ENCODE peak calls at places on chromosomes 1 and 21, in four cellular contexts. One of them, this sample, is unnamed.

GRCh38 chr1:34901919-34902318 is 27.5 kb downstream of the DLGAP3 start:
- DNase-seq in bronchial epithelial cell: no peak
- DNase-seq in Peyer's patch: no peak
- DNase-seq in lung: no peak
- DNase-seq in this sample: no peak

GRCh38 chr1:87296220-87296619 is 32.5 kb upstream of the LMO4 start:
- DNase-seq in bronchial epithelial cell: no peak
- DNase-seq in lung: no peak
- DNase-seq in Peyer's patch: no peak
- DNase-seq in this sample: no peak

GRCh38 chr1:67338642-67339041 is 31.0 kb downstream of the IL12RB2 start:
- DNase-seq in lung: no peak
- DNase-seq in bronchial epithelial cell: peak; percentile 40
- DNase-seq in Peyer's patch: no peak
- DNase-seq in this sample: no peak

GRCh38 chr1:156543066-156543465 is 29.3 kb downstream of the IQGAP3 start:
- DNase-seq in Peyer's patch: no peak
- DNase-seq in lung: no peak
- DNase-seq in bronchial epithelial cell: no peak
- DNase-seq in this sample: no peak

GRCh38 chr1:38005195-38006007 is at the start of gene FHL3:
- DNase-seq in bronchial epithelial cell: no peak
- DNase-seq in Peyer's patch: peak; percentile 59
- DNase-seq in lung: peak; percentile 60
- DNase-seq in this sample: no peak

GRCh38 chr1:906532-907420 is 16.9 kb upstream of the SAMD11 start:
- DNase-seq in lung: peak; percentile 57
- DNase-seq in bronchial epithelial cell: peak; percentile 70
- DNase-seq in Peyer's patch: peak; percentile 77
- DNase-seq in this sample: peak; percentile 81

GRCh38 chr1:101017448-101017847 is 8.1 kb downstream of the DPH5 start:
- DNase-seq in lung: no peak
- DNase-seq in bronchial epithelial cell: no peak
- DNase-seq in Peyer's patch: no peak
- DNase-seq in this sample: no peak

GRCh38 chr1:25566730-25567341 is 23.4 kb downstream of the LDLRAP1 start:
- DNase-seq in bronchial epithelial cell: peak; percentile 55
- DNase-seq in lung: no peak
- DNase-seq in Peyer's patch: no peak
- DNase-seq in this sample: no peak

GRCh38 chr1:53964109-53964508 is 18.0 kb downstream of the LRRC42 start:
- DNase-seq in Peyer's patch: no peak
- DNase-seq in bronchial epithelial cell: no peak
- DNase-seq in lung: no peak
- DNase-seq in this sample: no peak

GRCh38 chr1:156801409-156802121 is 15.1 kb downstream of the SH2D2A start:
- DNase-seq in lung: no peak
- DNase-seq in Peyer's patch: no peak
- DNase-seq in bronchial epithelial cell: peak; percentile 8
- DNase-seq in this sample: peak; percentile 93

GRCh38 chr1:12179111-12179519 is 12.3 kb downstream of the TNFRSF1B start:
- DNase-seq in Peyer's patch: no peak
- DNase-seq in bronchial epithelial cell: no peak
- DNase-seq in lung: no peak
- DNase-seq in this sample: no peak

GRCh38 chr1:46221749-46222148 is 18.6 kb downstream of the LURAP1 start:
- DNase-seq in bronchial epithelial cell: no peak
- DNase-seq in lung: no peak
- DNase-seq in Peyer's patch: no peak
- DNase-seq in this sample: no peak

GRCh38 chr1:25890249-25891034 is 14.9 kb upstream of the PAQR7 start:
- DNase-seq in Peyer's patch: peak; percentile 81
- DNase-seq in bronchial epithelial cell: peak; percentile 98
- DNase-seq in lung: peak; percentile 63
- DNase-seq in this sample: no peak

GRCh38 chr1:170307426-170307825 is 161.7 kb downstream of the NTMT2 start:
- DNase-seq in bronchial epithelial cell: peak; percentile 45
- DNase-seq in lung: no peak
- DNase-seq in Peyer's patch: no peak
- DNase-seq in this sample: no peak

GRCh38 chr1:192580351-192580962 is 4.9 kb downstream of the RGS1 start:
- DNase-seq in lung: no peak
- DNase-seq in bronchial epithelial cell: peak; percentile 67
- DNase-seq in Peyer's patch: no peak
- DNase-seq in this sample: no peak

GRCh38 chr21:44828362-44829056 is 10.6 kb upstream of the SUMO3 start:
- DNase-seq in lung: no peak
- DNase-seq in bronchial epithelial cell: no peak
- DNase-seq in Peyer's patch: no peak
- DNase-seq in this sample: no peak

GRCh38 chr1:23562138-23562819 is 3.0 kb upstream of the ID3 start:
- DNase-seq in lung: peak; percentile 94
- DNase-seq in bronchial epithelial cell: peak; percentile 84
- DNase-seq in Peyer's patch: peak; percentile 94
- DNase-seq in this sample: peak; percentile 98

GRCh38 chr1:219774386-219774785 is 154.0 kb downstream of the SLC30A10 start:
- DNase-seq in bronchial epithelial cell: peak; percentile 12
- DNase-seq in lung: no peak
- DNase-seq in Peyer's patch: no peak
- DNase-seq in this sample: no peak

GRCh38 chr1:208919371-208919770 is 664.1 kb upstream of the CAMK1G start:
- DNase-seq in Peyer's patch: no peak
- DNase-seq in bronchial epithelial cell: peak; percentile 91
- DNase-seq in lung: no peak
- DNase-seq in this sample: no peak

GRCh38 chr1:7490576-7490975 is 280.5 kb upstream of the VAMP3 start:
- DNase-seq in lung: peak; percentile 58
- DNase-seq in Peyer's patch: no peak
- DNase-seq in bronchial epithelial cell: no peak
- DNase-seq in this sample: no peak

GRCh38 chr1:6141601-6142000 is 38.5 kb downstream of the CHD5 start:
- DNase-seq in bronchial epithelial cell: no peak
- DNase-seq in lung: no peak
- DNase-seq in Peyer's patch: no peak
- DNase-seq in this sample: no peak

GRCh38 chr1:207519505-207520399 is 23.8 kb downstream of the CR1 start:
- DNase-seq in lung: no peak
- DNase-seq in Peyer's patch: no peak
- DNase-seq in bronchial epithelial cell: no peak
- DNase-seq in this sample: no peak

GRCh38 chr1:9767964-9768668 is 55.6 kb downstream of the CLSTN1 start:
- DNase-seq in lung: no peak
- DNase-seq in bronchial epithelial cell: no peak
- DNase-seq in Peyer's patch: peak; percentile 68
- DNase-seq in this sample: no peak

GRCh38 chr21:37368536-37369279 is 2.1 kb downstream of the DYRK1A start:
- DNase-seq in bronchial epithelial cell: peak; percentile 93
- DNase-seq in lung: no peak
- DNase-seq in Peyer's patch: no peak
- DNase-seq in this sample: no peak

GRCh38 chr21:43881283-43881682 is 16.3 kb downstream of the AGPAT3 start:
- DNase-seq in Peyer's patch: peak; percentile 5
- DNase-seq in lung: no peak
- DNase-seq in bronchial epithelial cell: no peak
- DNase-seq in this sample: no peak

GRCh38 chr1:209607102-209607794 is 23.7 kb downstream of the CAMK1G start:
- DNase-seq in lung: no peak
- DNase-seq in Peyer's patch: no peak
- DNase-seq in bronchial epithelial cell: peak; percentile 93
- DNase-seq in this sample: no peak

GRCh38 chr1:32438136-32438535 is 26.7 kb upstream of the ZBTB8B start:
- DNase-seq in bronchial epithelial cell: no peak
- DNase-seq in lung: no peak
- DNase-seq in Peyer's patch: no peak
- DNase-seq in this sample: no peak

GRCh38 chr1:176691251-176692228 is 228.6 kb downstream of the PAPPA2 start:
- DNase-seq in bronchial epithelial cell: peak; percentile 54
- DNase-seq in Peyer's patch: no peak
- DNase-seq in lung: no peak
- DNase-seq in this sample: no peak

GRCh38 chr1:115182012-115182715 is 92.9 kb upstream of the TSPAN2 start:
- DNase-seq in lung: no peak
- DNase-seq in bronchial epithelial cell: peak; percentile 87
- DNase-seq in Peyer's patch: no peak
- DNase-seq in this sample: no peak

GRCh38 chr1:3772027-3772714 is 378 bp upstream of the SMIM1 start:
- DNase-seq in Peyer's patch: peak; percentile 91
- DNase-seq in lung: peak; percentile 94
- DNase-seq in bronchial epithelial cell: peak; percentile 58
- DNase-seq in this sample: peak; percentile 93

GRCh38 chr1:192788184-192788583 is 20.7 kb upstream of the RGS2 start:
- DNase-seq in Peyer's patch: no peak
- DNase-seq in lung: no peak
- DNase-seq in bronchial epithelial cell: peak; percentile 37
- DNase-seq in this sample: no peak

GRCh38 chr1:246280551-246280950 is 226.5 kb downstream of the SMYD3 start:
- DNase-seq in lung: no peak
- DNase-seq in Peyer's patch: no peak
- DNase-seq in bronchial epithelial cell: peak; percentile 37
- DNase-seq in this sample: no peak
- TF ChIP-seq CTCF in lung: peak; percentile 7
- TF ChIP-seq CTCF in Peyer's patch: no peak
- TF ChIP-seq CTCF in bronchial epithelial cell: peak; percentile 29
- TF ChIP-seq CTCF in this sample: no peak

DNA sequence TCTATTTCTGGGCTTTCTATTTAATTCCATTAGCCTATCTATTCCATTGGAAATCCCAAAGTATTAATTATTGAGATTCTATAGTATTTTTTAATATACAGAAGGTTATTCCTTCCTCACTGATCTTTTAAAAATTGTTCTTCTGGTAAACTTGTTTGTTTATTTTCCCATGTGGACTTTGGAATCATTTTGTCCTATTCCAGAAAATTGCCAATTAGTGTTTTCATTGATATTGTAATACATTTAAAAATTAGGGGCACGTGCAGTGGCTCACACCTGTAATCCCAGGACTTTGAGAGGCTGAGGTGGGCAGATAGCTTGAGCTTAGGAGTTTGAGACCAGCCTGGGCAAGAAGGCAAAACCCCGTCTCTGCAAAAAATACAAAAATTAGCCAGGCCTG is 8.4 kb upstream of the TLCD4 start:
- DNase-seq in bronchial epithelial cell: no peak
- DNase-seq in Peyer's patch: no peak
- DNase-seq in lung: no peak
- DNase-seq in this sample: no peak
- TF ChIP-seq CTCF in bronchial epithelial cell: no peak
- TF ChIP-seq CTCF in Peyer's patch: no peak
- TF ChIP-seq CTCF in lung: no peak
- TF ChIP-seq CTCF in this sample: no peak

DNA sequence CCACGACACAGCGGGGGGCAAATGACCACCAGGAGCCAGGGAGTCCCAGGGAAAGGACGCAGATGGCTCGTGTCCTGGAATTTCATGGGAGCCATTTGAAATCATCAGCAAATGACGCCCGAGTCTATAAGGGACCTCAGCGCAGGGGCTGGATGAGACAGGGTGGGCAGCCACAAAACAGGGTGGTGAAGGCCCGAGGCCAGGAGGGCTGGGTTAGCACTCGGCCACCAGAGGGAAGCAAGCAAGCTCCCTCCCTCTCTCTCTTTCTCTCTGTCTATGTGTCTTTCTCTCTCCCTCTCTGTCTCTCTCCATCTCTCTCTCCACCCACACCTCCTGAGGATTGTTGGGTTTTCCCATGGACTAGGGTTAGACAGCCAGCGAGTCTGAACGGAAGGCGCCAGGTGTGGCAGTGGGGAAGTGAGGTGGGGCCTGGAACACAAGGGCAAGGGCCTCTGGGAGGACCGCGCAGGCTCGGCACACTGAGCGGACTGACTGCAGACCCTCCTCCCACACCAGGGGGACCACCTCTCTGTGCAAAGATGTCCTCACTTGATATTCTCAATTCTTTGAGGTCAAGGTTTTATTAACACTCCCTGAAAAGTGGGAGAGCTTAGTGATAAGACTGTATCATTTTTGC is 73.8 kb upstream of the TMPRSS2 start:
- DNase-seq in lung: no peak
- DNase-seq in Peyer's patch: peak; percentile 69
- DNase-seq in bronchial epithelial cell: no peak
- DNase-seq in this sample: peak; percentile 72
- TF ChIP-seq CTCF in lung: no peak
- TF ChIP-seq CTCF in Peyer's patch: no peak
- TF ChIP-seq CTCF in bronchial epithelial cell: peak; percentile 11
- TF ChIP-seq CTCF in this sample: no peak

GRCh38 chr1:20885121-20885520 is 98.0 kb upstream of the HP1BP3 start:
- DNase-seq in lung: no peak
- DNase-seq in Peyer's patch: no peak
- DNase-seq in bronchial epithelial cell: no peak
- DNase-seq in this sample: no peak
- TF ChIP-seq CTCF in lung: no peak
- TF ChIP-seq CTCF in Peyer's patch: no peak
- TF ChIP-seq CTCF in bronchial epithelial cell: no peak
- TF ChIP-seq CTCF in this sample: no peak

This sample was measured in vagina.